ENCODE peak calls at places on chromosomes 5 and 9, in five cellular contexts. One of them, this sample, is unnamed.

GRCh38 chr5:75337366-75338021 is 474 bp downstream of the HMGCR start:
- DNase-seq in spleen: no peak
- DNase-seq in HepG2: no peak
- DNase-seq in suprapubic skin: no peak
- DNase-seq in GM12878: no peak
- DNase-seq in this sample: peak

GRCh38 chr5:149423287-149424268 is 44.5 kb upstream of the IL17B start:
- DNase-seq in GM12878: no peak
- DNase-seq in suprapubic skin: no peak
- DNase-seq in spleen: no peak
- DNase-seq in HepG2: peak
- DNase-seq in this sample: no peak

GRCh38 chr5:35247645-35248034 is 17.4 kb upstream of the PRLR start:
- DNase-seq in HepG2: no peak
- DNase-seq in spleen: no peak
- DNase-seq in suprapubic skin: no peak
- DNase-seq in GM12878: no peak
- DNase-seq in this sample: peak

GRCh38 chr5:462051-462481 is 19.1 kb downstream of the EXOC3 start:
- DNase-seq in spleen: peak
- DNase-seq in suprapubic skin: peak
- DNase-seq in HepG2: no peak
- DNase-seq in GM12878: no peak
- DNase-seq in this sample: no peak

GRCh38 chr5:119275146-119275872 is 80.5 kb upstream of the TNFAIP8 start:
- DNase-seq in suprapubic skin: no peak
- DNase-seq in GM12878: no peak
- DNase-seq in spleen: no peak
- DNase-seq in HepG2: no peak
- DNase-seq in this sample: no peak

GRCh38 chr5:157977957-157978505 is 119.1 kb upstream of the CLINT1 start:
- DNase-seq in GM12878: no peak
- DNase-seq in spleen: no peak
- DNase-seq in HepG2: no peak
- DNase-seq in suprapubic skin: no peak
- DNase-seq in this sample: no peak

GRCh38 chr9:98495530-98495929 is 213.2 kb downstream of the GABBR2 start:
- DNase-seq in GM12878: no peak
- DNase-seq in suprapubic skin: peak
- DNase-seq in HepG2: no peak
- DNase-seq in spleen: no peak
- DNase-seq in this sample: no peak

GRCh38 chr5:95846554-95847260 is 24.2 kb upstream of the GLRX start:
- DNase-seq in HepG2: peak
- DNase-seq in GM12878: no peak
- DNase-seq in suprapubic skin: no peak
- DNase-seq in spleen: no peak
- DNase-seq in this sample: peak

GRCh38 chr9:69621735-69622460 is 50.3 kb downstream of the APBA1 start:
- DNase-seq in GM12878: no peak
- DNase-seq in suprapubic skin: no peak
- DNase-seq in spleen: no peak
- DNase-seq in HepG2: no peak
- DNase-seq in this sample: no peak

GRCh38 chr5:80187274-80187673 is 68.6 kb downstream of the SERINC5 start:
- DNase-seq in spleen: no peak
- DNase-seq in HepG2: no peak
- DNase-seq in GM12878: no peak
- DNase-seq in suprapubic skin: no peak
- DNase-seq in this sample: no peak

GRCh38 chr9:123102380-123103113 is 69.1 kb downstream of the GPR21 start:
- DNase-seq in GM12878: no peak
- DNase-seq in suprapubic skin: no peak
- DNase-seq in spleen: no peak
- DNase-seq in HepG2: no peak
- DNase-seq in this sample: no peak

GRCh38 chr5:72093824-72094223 is 13.5 kb upstream of the MAP1B start:
- DNase-seq in GM12878: peak
- DNase-seq in suprapubic skin: no peak
- DNase-seq in spleen: no peak
- DNase-seq in HepG2: no peak
- DNase-seq in this sample: no peak

GRCh38 chr9:70409800-70410199 is 4.7 kb downstream of the KLF9 start:
- DNase-seq in GM12878: no peak
- DNase-seq in suprapubic skin: no peak
- DNase-seq in HepG2: no peak
- DNase-seq in spleen: no peak
- DNase-seq in this sample: no peak

GRCh38 chr5:79011219-79011836 is 26.2 kb upstream of the ARSB start:
- DNase-seq in suprapubic skin: no peak
- DNase-seq in spleen: no peak
- DNase-seq in HepG2: no peak
- DNase-seq in GM12878: no peak
- DNase-seq in this sample: no peak

GRCh38 chr5:50576686-50577256 is 89.7 kb upstream of the PARP8 start:
- DNase-seq in suprapubic skin: no peak
- DNase-seq in spleen: no peak
- DNase-seq in HepG2: no peak
- DNase-seq in GM12878: no peak
- DNase-seq in this sample: no peak

GRCh38 chr5:72305194-72306142 is 14.6 kb downstream of the MRPS27 start:
- DNase-seq in spleen: no peak
- DNase-seq in HepG2: peak
- DNase-seq in GM12878: peak
- DNase-seq in suprapubic skin: no peak
- DNase-seq in this sample: no peak

GRCh38 chr5:169701910-169702451 is 64.9 kb downstream of the DOCK2 start:
- DNase-seq in GM12878: no peak
- DNase-seq in HepG2: no peak
- DNase-seq in spleen: no peak
- DNase-seq in suprapubic skin: no peak
- DNase-seq in this sample: no peak

GRCh38 chr5:89343666-89344065 is 460.7 kb upstream of the MEF2C start:
- DNase-seq in suprapubic skin: no peak
- DNase-seq in GM12878: peak
- DNase-seq in spleen: peak
- DNase-seq in HepG2: no peak
- DNase-seq in this sample: no peak

GRCh38 chr9:113609562-113610318 is 146.2 kb downstream of the RGS3 start:
- DNase-seq in spleen: peak
- DNase-seq in suprapubic skin: no peak
- DNase-seq in HepG2: peak
- DNase-seq in GM12878: no peak
- DNase-seq in this sample: peak

GRCh38 chr9:37583522-37584121 is 7.4 kb upstream of the FBXO10 start:
- DNase-seq in GM12878: no peak
- DNase-seq in HepG2: no peak
- DNase-seq in spleen: no peak
- DNase-seq in suprapubic skin: no peak
- DNase-seq in this sample: no peak

GRCh38 chr9:96651626-96652025 is 3.5 kb downstream of the PRXL2C start:
- DNase-seq in GM12878: no peak
- DNase-seq in HepG2: no peak
- DNase-seq in suprapubic skin: no peak
- DNase-seq in spleen: no peak
- DNase-seq in this sample: no peak

GRCh38 chr9:87853843-87854242 is 28.8 kb upstream of the SPATA31E1 start:
- DNase-seq in spleen: no peak
- DNase-seq in suprapubic skin: no peak
- DNase-seq in GM12878: no peak
- DNase-seq in HepG2: no peak
- DNase-seq in this sample: no peak

GRCh38 chr5:58231041-58231440 is 228.8 kb downstream of the PLK2 start:
- DNase-seq in HepG2: no peak
- DNase-seq in spleen: no peak
- DNase-seq in GM12878: no peak
- DNase-seq in suprapubic skin: no peak
- DNase-seq in this sample: no peak

GRCh38 chr5:39455645-39456044 is 30.9 kb upstream of the DAB2 start:
- DNase-seq in suprapubic skin: no peak
- DNase-seq in HepG2: no peak
- DNase-seq in GM12878: no peak
- DNase-seq in spleen: no peak
- DNase-seq in this sample: no peak

GRCh38 chr9:111728617-111729366 is 65.9 kb downstream of the SHOC1 start:
- DNase-seq in spleen: no peak
- DNase-seq in suprapubic skin: no peak
- DNase-seq in GM12878: no peak
- DNase-seq in HepG2: peak
- DNase-seq in this sample: no peak

GRCh38 chr5:79318935-79319614 is 83.1 kb downstream of the JMY start:
- DNase-seq in suprapubic skin: no peak
- DNase-seq in GM12878: no peak
- DNase-seq in spleen: no peak
- DNase-seq in HepG2: no peak
- DNase-seq in this sample: no peak

GRCh38 chr5:12566441-12566840 is 662.2 kb upstream of the CTNND2 start:
- DNase-seq in suprapubic skin: no peak
- DNase-seq in HepG2: no peak
- DNase-seq in GM12878: no peak
- DNase-seq in spleen: no peak
- DNase-seq in this sample: no peak

GRCh38 chr5:114238771-114239313 is 123.0 kb upstream of the KCNN2 start:
- DNase-seq in HepG2: no peak
- DNase-seq in suprapubic skin: no peak
- DNase-seq in GM12878: no peak
- DNase-seq in spleen: no peak
- DNase-seq in this sample: no peak

GRCh38 chr5:1946776-1947175 is 64.1 kb upstream of the IRX4 start:
- DNase-seq in GM12878: no peak
- DNase-seq in HepG2: no peak
- DNase-seq in spleen: no peak
- DNase-seq in suprapubic skin: peak
- DNase-seq in this sample: no peak

GRCh38 chr9:122810306-122810946 is 10.5 kb downstream of the OR1K1 start:
- DNase-seq in HepG2: peak
- DNase-seq in suprapubic skin: no peak
- DNase-seq in spleen: peak
- DNase-seq in GM12878: peak
- DNase-seq in this sample: peak

GRCh38 chr5:102221949-102222348 is 74.1 kb downstream of the SLCO4C1 start:
- DNase-seq in GM12878: no peak
- DNase-seq in suprapubic skin: no peak
- DNase-seq in HepG2: no peak
- DNase-seq in spleen: no peak
- DNase-seq in this sample: no peak

GRCh38 chr9:1052119-1052907 is 2.2 kb downstream of the DMRT2 start:
- DNase-seq in spleen: no peak
- DNase-seq in GM12878: no peak
- DNase-seq in HepG2: no peak
- DNase-seq in suprapubic skin: no peak
- DNase-seq in this sample: no peak
- H3K27ac ChIP-seq in spleen: no peak
- H3K27ac ChIP-seq in GM12878: no peak
- H3K27ac ChIP-seq in HepG2: no peak
- H3K27ac ChIP-seq in suprapubic skin: no peak
- H3K27ac ChIP-seq in this sample: no peak

GRCh38 chr5:91328743-91329142 is 54.4 kb downstream of the ARRDC3 start:
- DNase-seq in suprapubic skin: no peak
- DNase-seq in HepG2: no peak
- DNase-seq in spleen: no peak
- DNase-seq in GM12878: no peak
- DNase-seq in this sample: no peak
- TF ChIP-seq POLR2AphosphoS5 in suprapubic skin: no peak
- TF ChIP-seq POLR2AphosphoS5 in HepG2: no peak
- TF ChIP-seq POLR2AphosphoS5 in spleen: no peak
- TF ChIP-seq POLR2AphosphoS5 in GM12878: no peak
- TF ChIP-seq POLR2AphosphoS5 in this sample: no peak

DNA sequence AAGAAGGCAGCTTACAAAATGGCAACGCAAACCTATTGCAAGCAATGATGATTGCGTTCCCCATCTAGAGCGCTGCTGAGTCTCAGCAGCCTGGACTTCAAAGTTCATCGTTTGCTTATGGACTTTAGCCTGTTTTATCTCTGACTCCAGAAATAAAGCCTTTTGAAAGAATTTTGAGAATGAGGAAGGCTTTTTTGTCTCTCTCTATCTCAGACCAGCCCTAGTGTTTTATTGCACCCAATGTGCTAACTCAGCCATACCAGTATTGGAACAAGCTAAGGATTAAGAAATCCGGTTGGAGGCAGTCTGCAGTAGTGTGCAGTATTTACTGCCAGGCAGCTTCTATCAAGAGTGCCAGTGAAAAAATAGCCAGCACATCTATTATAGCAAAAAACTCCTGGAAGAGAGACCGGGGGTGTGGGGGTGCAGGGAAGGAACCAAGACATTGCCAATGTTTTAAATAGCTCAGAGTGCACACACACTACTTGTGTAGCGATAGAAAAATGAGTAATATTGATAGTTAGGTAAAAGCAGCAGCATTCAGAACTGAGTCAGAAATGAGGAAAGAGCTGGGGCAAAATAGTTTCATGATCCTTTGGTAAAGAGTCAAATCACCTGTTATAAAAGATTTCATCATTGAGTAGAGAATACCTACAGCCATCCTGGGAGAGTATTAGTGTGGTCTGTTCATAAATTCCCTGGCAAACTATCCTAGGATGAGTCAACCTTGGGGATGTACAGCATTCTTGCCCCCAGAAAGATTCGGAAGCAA is 219.0 kb downstream of the ZNF608 start:
- DNase-seq in spleen: no peak
- DNase-seq in suprapubic skin: no peak
- DNase-seq in GM12878: no peak
- DNase-seq in HepG2: peak
- DNase-seq in this sample: no peak
- H3K27ac ChIP-seq in spleen: no peak
- H3K27ac ChIP-seq in suprapubic skin: no peak
- H3K27ac ChIP-seq in GM12878: no peak
- H3K27ac ChIP-seq in HepG2: peak
- H3K27ac ChIP-seq in this sample: no peak

GRCh38 chr9:132638240-132638639 is 31.5 kb downstream of the DDX31 start:
- DNase-seq in GM12878: no peak
- DNase-seq in suprapubic skin: no peak
- DNase-seq in spleen: no peak
- DNase-seq in HepG2: no peak
- DNase-seq in this sample: no peak

GRCh38 chr9:132641216-132641615 is 28.6 kb downstream of the DDX31 start:
- DNase-seq in spleen: no peak
- DNase-seq in GM12878: no peak
- DNase-seq in suprapubic skin: no peak
- DNase-seq in HepG2: no peak
- DNase-seq in this sample: no peak

GRCh38 chr9:132637801-132638200 is 32.0 kb downstream of the DDX31 start:
- DNase-seq in suprapubic skin: no peak
- DNase-seq in HepG2: no peak
- DNase-seq in GM12878: no peak
- DNase-seq in spleen: no peak
- DNase-seq in this sample: no peak

GRCh38 chr9:132637351-132637750 is 32.4 kb downstream of the DDX31 start:
- DNase-seq in HepG2: no peak
- DNase-seq in suprapubic skin: no peak
- DNase-seq in GM12878: no peak
- DNase-seq in spleen: no peak
- DNase-seq in this sample: no peak

DNA sequence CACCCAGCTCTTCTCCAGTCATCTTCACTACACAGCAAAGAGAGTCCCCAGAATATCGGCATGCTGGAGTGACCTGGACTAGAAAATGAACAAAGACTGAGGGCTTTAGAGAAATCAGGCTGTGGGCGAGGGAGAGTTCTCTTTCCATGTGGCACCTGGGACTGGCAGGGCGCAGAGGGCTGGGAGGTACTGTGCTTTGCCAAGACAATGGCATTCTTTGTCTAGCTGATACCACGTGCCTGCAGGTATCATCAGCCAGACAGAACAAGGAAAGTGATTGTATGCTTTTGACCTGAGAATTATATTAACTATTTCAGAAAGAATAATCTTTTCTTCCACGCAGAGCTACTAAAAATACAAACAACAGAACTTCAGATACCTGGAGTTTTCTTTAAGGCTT is 30.5 kb downstream of the DDX31 start:
- DNase-seq in spleen: no peak
- DNase-seq in GM12878: no peak
- DNase-seq in HepG2: no peak
- DNase-seq in suprapubic skin: no peak
- DNase-seq in this sample: no peak
- TF ChIP-seq POLR2AphosphoS5 in spleen: no peak
- TF ChIP-seq POLR2AphosphoS5 in GM12878: no peak
- TF ChIP-seq POLR2AphosphoS5 in HepG2: no peak
- TF ChIP-seq POLR2AphosphoS5 in suprapubic skin: no peak
- TF ChIP-seq POLR2AphosphoS5 in this sample: no peak